ENCODE peak calls at places on chromosomes 2 and 18, in seven cellular contexts. One of them, this sample, is unnamed.

GRCh38 chr2:126715111-126715510 is 59.2 kb downstream of the GYPC start:
- DNase-seq in PC-3: no peak
- DNase-seq in colonic mucosa: no peak
- DNase-seq in SJSA1: peak; percentile 16
- DNase-seq in lower lobe of right lung: no peak
- DNase-seq in cardiac septum: no peak
- DNase-seq in IMR-90: no peak
- DNase-seq in this sample: no peak

GRCh38 chr2:17843457-17843856 is 27.2 kb downstream of the MSGN1 start:
- DNase-seq in IMR-90: no peak
- DNase-seq in PC-3: no peak
- DNase-seq in SJSA1: no peak
- DNase-seq in lower lobe of right lung: no peak
- DNase-seq in cardiac septum: no peak
- DNase-seq in colonic mucosa: no peak
- DNase-seq in this sample: no peak

GRCh38 chr2:54871457-54872103 is 148.1 kb downstream of the EML6 start:
- DNase-seq in colonic mucosa: no peak
- DNase-seq in IMR-90: peak; percentile 45
- DNase-seq in cardiac septum: no peak
- DNase-seq in lower lobe of right lung: no peak
- DNase-seq in PC-3: peak; percentile 19
- DNase-seq in SJSA1: no peak
- DNase-seq in this sample: no peak

GRCh38 chr2:215571693-215572092 is 135.8 kb upstream of the FN1 start:
- DNase-seq in colonic mucosa: no peak
- DNase-seq in SJSA1: no peak
- DNase-seq in cardiac septum: no peak
- DNase-seq in lower lobe of right lung: no peak
- DNase-seq in IMR-90: no peak
- DNase-seq in PC-3: no peak
- DNase-seq in this sample: no peak

GRCh38 chr18:25946540-25946939 is 143.9 kb downstream of the SS18 start:
- DNase-seq in colonic mucosa: no peak
- DNase-seq in IMR-90: no peak
- DNase-seq in PC-3: no peak
- DNase-seq in lower lobe of right lung: no peak
- DNase-seq in cardiac septum: no peak
- DNase-seq in SJSA1: no peak
- DNase-seq in this sample: no peak

GRCh38 chr2:222410534-222410933 is 13.8 kb upstream of the SGPP2 start:
- DNase-seq in IMR-90: no peak
- DNase-seq in cardiac septum: no peak
- DNase-seq in SJSA1: no peak
- DNase-seq in colonic mucosa: no peak
- DNase-seq in lower lobe of right lung: no peak
- DNase-seq in PC-3: peak; percentile 8
- DNase-seq in this sample: no peak

GRCh38 chr2:74010087-74010541 is 25.4 kb downstream of the TET3 start:
- DNase-seq in colonic mucosa: no peak
- DNase-seq in lower lobe of right lung: peak; percentile 80
- DNase-seq in cardiac septum: no peak
- DNase-seq in SJSA1: peak; percentile 39
- DNase-seq in IMR-90: no peak
- DNase-seq in PC-3: peak; percentile 83
- DNase-seq in this sample: no peak

GRCh38 chr2:58032016-58032750 is 14.4 kb upstream of the VRK2 start:
- DNase-seq in lower lobe of right lung: no peak
- DNase-seq in SJSA1: no peak
- DNase-seq in IMR-90: peak; percentile 78
- DNase-seq in cardiac septum: no peak
- DNase-seq in PC-3: no peak
- DNase-seq in colonic mucosa: no peak
- DNase-seq in this sample: peak; percentile 51

GRCh38 chr2:58182527-58182926 is 58.6 kb downstream of the FANCL start:
- DNase-seq in IMR-90: peak; percentile 47
- DNase-seq in SJSA1: no peak
- DNase-seq in colonic mucosa: no peak
- DNase-seq in PC-3: peak; percentile 15
- DNase-seq in cardiac septum: no peak
- DNase-seq in lower lobe of right lung: no peak
- DNase-seq in this sample: no peak

GRCh38 chr2:26423750-26424149 is 22.0 kb downstream of the DRC1 start:
- DNase-seq in colonic mucosa: no peak
- DNase-seq in lower lobe of right lung: no peak
- DNase-seq in IMR-90: no peak
- DNase-seq in PC-3: no peak
- DNase-seq in SJSA1: no peak
- DNase-seq in cardiac septum: no peak
- DNase-seq in this sample: no peak